ENCODE peak calls at places on chromosomes 11 and 22, in five cellular contexts. U, B, J, I and M are unnamed samples.

GRCh38 chr22:38850941-38851849 is 7.4 kb upstream of the NPTXR start:
- DNase-seq in J (peak), B (no peak), U (peak), I (peak), M (no peak)

GRCh38 chr11:114272311-114272710 is 23.9 kb upstream of the NNMT start:
- DNase-seq in U (no peak), I (no peak), B (no peak), J (no peak), M (no peak)

GRCh38 chr11:33055361-33055760 is 16.0 kb downstream of the TCP11L1 start:
- DNase-seq in B (no peak), J (no peak), U (no peak), I (no peak), M (no peak)

GRCh38 chr22:46367707-46368191 is 32.2 kb downstream of the TRMU start:
- DNase-seq in I (peak), J (peak), B (peak), U (peak), M (no peak)

GRCh38 chr11:87454246-87454645 is 416.5 kb downstream of the TMEM135 start:
- DNase-seq in B (peak), I (no peak), J (peak), U (no peak), M (no peak)

GRCh38 chr11:2791139-2791520 is 91.3 kb upstream of the KCNQ1OT1 start:
- DNase-seq in U (no peak), B (peak), J (no peak), I (no peak), M (no peak)

GRCh38 chr22:45515678-45516077 is 13.0 kb downstream of the FBLN1 start:
- DNase-seq in U (no peak), J (no peak), B (no peak), I (no peak), M (no peak)

GRCh38 chr11:74731301-74732094 is at the start of gene CHRDL2:
- DNase-seq in J (peak), U (peak), B (peak), I (peak), M (no peak)

DNA sequence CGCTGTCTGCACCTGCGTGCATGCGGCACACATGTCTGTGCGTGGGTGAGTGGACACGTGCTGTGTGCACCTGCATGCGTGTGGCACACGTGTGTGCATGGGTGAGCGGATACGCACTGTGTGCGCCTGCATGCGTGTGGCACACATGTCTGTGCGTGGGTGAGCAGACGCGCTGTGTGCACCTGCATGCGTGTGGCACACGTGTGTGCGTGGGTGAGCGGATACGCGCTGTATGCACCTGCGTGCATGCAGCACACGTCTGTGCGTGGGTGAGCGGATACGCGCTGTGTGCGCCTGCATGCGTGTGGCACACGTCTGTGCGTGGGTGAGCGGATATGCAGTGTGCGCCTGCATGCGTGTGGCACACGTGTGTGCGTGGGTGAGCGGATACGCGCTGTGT is 27.1 kb upstream of the ACR start:
- DNase-seq in J (no peak), U (no peak), I (no peak), B (no peak), M (no peak)
- H3K4me3 ChIP-seq in J (no peak), U (no peak), I (no peak), B (no peak), M (no peak)

GRCh38 chr11:12160680-12161079 is 50.3 kb downstream of the MICAL2 start:
- DNase-seq in U (peak), J (no peak), B (no peak), I (no peak), M (no peak)

GRCh38 chr11:12158926-12159325 is 48.5 kb downstream of the MICAL2 start:
- DNase-seq in B (no peak), I (peak), U (peak), J (no peak), M (no peak)

GRCh38 chr11:12161137-12161536 is 50.7 kb downstream of the MICAL2 start:
- DNase-seq in J (no peak), I (no peak), B (no peak), U (no peak), M (no peak)

GRCh38 chr11:12160231-12160630 is 49.8 kb downstream of the MICAL2 start:
- DNase-seq in U (no peak), J (no peak), I (no peak), B (no peak), M (no peak)

GRCh38 chr11:12159351-12160099 is 49.1 kb downstream of the MICAL2 start:
- DNase-seq in I (peak), U (peak), B (no peak), J (peak), M (peak)
- TF ChIP-seq CTCF in I (no peak), U (no peak), B (no peak), J (no peak), M (no peak)

GRCh38 chr11:58028687-58029411 is 1.9 kb upstream of the OR6Q1 start:
- DNase-seq in U (no peak), I (peak), J (no peak), B (no peak), M (no peak)

GRCh38 chr11:58030653-58031052 is at the start of gene OR6Q1:
- DNase-seq in U (no peak), B (no peak), J (no peak), I (no peak), M (no peak)

GRCh38 chr11:58039589-58039988 is 8.8 kb downstream of the OR6Q1 start:
- DNase-seq in J (no peak), U (no peak), B (no peak), I (no peak), M (no peak)

DNA sequence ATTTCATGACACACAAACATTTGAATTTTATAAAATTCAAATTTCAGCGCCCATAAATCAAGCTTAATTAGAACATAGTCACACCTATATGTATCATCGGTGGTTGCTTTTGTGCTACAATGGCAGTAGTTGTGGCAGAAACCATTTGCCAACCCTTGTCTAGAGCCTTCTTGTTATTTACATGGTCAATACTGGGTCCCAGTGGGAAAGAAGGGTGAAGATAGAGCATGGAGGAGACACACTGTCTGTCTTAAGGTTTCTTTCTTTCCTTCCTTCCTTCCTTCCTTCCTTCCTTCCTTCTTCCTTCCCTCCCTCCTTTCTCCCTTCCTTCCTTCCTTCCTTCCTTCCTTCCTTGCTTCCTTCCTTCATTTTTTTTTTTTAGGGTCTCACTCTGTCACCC is 3.7 kb downstream of the OR6Q1 start:
- DNase-seq in I (no peak), J (no peak), B (no peak), U (no peak), M (no peak)
- H3K4me3 ChIP-seq in I (no peak), J (no peak), B (no peak), U (no peak), M (no peak)

GRCh38 chr11:68722143-68722542 is 29.2 kb downstream of the TESMIN start:
- DNase-seq in I (no peak), B (no peak), J (no peak), U (no peak), M (no peak)

GRCh38 chr11:68724293-68724692 is 27.0 kb downstream of the TESMIN start:
- DNase-seq in B (no peak), U (no peak), I (no peak), J (no peak), M (no peak)

GRCh38 chr11:68727783-68728182 is 23.5 kb downstream of the TESMIN start:
- DNase-seq in J (peak), B (no peak), I (peak), U (no peak), M (no peak)
- TF ChIP-seq CTCF in J (peak), B (no peak), I (no peak), U (peak), M (no peak)

DNA sequence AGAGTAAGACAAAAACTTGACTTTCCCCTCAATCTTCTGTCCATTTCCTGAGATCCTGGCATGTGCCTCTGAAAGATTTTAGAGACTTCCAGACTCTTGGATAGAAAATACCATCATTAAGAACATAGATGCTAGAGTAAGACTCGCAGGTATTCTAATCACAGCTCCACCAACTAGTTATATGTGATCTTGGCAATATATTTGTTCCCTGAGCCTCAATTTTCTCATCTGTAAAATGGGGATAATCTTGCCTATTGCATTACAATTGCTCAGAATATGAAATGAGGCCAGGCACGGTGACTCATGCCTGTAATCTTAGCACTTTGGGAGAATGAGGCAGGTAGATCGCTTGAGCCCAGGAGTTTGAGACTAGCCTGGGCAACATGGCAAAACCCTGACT is 10.7 kb downstream of the RHOG start:
- DNase-seq in J (no peak), U (no peak), B (no peak), I (no peak), M (no peak)
- H3K4me3 ChIP-seq in J (no peak), U (no peak), B (no peak), I (no peak), M (no peak)

GRCh38 chr22:27152883-27153282 is 495.5 kb downstream of the MIAT start:
- DNase-seq in U (no peak), I (no peak), J (no peak), B (no peak), M (no peak)

GRCh38 chr22:27152033-27152432 is 494.6 kb downstream of the MIAT start:
- DNase-seq in I (no peak), J (peak), U (no peak), B (no peak), M (no peak)

GRCh38 chr22:27149886-27150529 is 492.6 kb downstream of the MIAT start:
- DNase-seq in U (no peak), I (peak), B (no peak), J (peak), M (no peak)

GRCh38 chr22:27150530-27150909 is 493.1 kb downstream of the MIAT start:
- DNase-seq in B (no peak), I (no peak), J (peak), U (no peak), M (no peak)

DNA sequence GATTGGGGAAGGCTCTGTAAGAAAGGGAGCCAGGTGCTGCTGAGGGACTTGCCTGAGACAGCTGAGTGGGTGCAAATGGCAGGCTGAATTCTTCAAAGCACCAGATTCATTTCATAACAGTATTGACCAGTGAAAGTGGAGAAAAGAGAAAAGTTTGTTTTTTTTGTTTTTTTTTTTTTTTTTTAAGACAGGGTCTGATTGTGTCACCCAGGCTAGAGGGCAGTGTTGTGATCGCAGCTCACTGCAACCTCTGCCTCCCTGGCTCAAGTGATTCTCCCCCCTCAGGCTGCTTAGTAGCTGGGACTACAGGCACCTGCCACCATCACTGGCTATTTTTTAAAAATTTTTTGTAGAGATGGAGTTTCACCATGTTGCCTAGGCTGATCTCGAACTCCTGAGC is 494.0 kb downstream of the MIAT start:
- DNase-seq in B (no peak), J (no peak), I (no peak), U (no peak), M (no peak)
- TF ChIP-seq CTCF in B (no peak), J (no peak), I (peak), U (no peak), M (no peak)

GRCh38 chr11:90134420-90135003 is at the start of gene NAALAD2:
- DNase-seq in I (peak), U (peak), B (peak), J (peak), M (no peak)

GRCh38 chr11:90135016-90135415 is 553 bp downstream of the NAALAD2 start:
- DNase-seq in I (no peak), U (peak), B (no peak), J (no peak), M (no peak)

DNA sequence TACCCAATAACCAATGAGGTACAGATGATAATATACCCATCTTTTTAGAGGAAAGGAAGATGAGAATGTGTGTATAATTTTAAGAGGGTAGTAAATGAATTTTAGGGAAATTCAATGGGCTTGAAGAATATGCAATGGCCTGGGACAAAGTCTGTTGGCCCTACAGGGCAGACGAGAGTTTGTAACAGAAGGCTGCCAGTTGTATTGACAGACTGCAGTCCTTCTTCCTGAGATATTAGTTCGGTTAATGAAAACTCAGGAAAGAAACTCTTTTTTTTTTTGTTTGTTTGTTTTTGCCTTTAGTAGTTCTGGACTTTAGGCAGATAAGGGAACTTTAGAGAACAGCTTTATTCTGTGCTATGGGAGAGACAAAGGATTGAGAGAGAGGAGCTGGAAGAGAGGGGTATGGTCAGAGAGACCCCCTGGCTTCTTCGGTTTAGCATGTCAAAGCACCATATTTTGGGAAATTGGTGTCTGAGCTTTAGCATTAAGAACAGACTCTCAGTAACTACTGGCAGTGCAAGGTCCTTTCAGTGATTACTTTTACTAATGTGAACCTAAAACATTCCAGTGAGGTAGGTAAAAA is 810 bp upstream of the NAALAD2 start:
- DNase-seq in J (no peak), B (no peak), U (no peak), I (no peak), M (no peak)
- H3K4me3 ChIP-seq in J (no peak), B (no peak), U (peak), I (no peak), M (no peak)